ENCODE peak calls at places on chromosomes 6 and 20, in nine cellular contexts. One of them, this sample, is unnamed.

GRCh38 chr6:74439412-74439811 is 743.4 kb downstream of the CD109 start:
- DNase-seq in endothelial cell of umbilical vein: no peak
- DNase-seq in small intestine: no peak
- DNase-seq in tibial nerve: no peak
- DNase-seq in uterus: no peak
- DNase-seq in pancreas: no peak
- DNase-seq in CD8-positive, alpha-beta T cell: no peak
- DNase-seq in IMR-90: no peak
- DNase-seq in breast epithelium: no peak
- DNase-seq in this sample: no peak

GRCh38 chr6:143970827-143971226 is 37.2 kb downstream of the PLAGL1 start:
- DNase-seq in endothelial cell of umbilical vein: no peak
- DNase-seq in small intestine: no peak
- DNase-seq in tibial nerve: peak
- DNase-seq in uterus: no peak
- DNase-seq in pancreas: no peak
- DNase-seq in CD8-positive, alpha-beta T cell: no peak
- DNase-seq in IMR-90: no peak
- DNase-seq in breast epithelium: no peak
- DNase-seq in this sample: no peak

GRCh38 chr6:2055914-2056313 is 189.5 kb downstream of the GMDS start:
- DNase-seq in endothelial cell of umbilical vein: no peak
- DNase-seq in small intestine: no peak
- DNase-seq in tibial nerve: no peak
- DNase-seq in uterus: no peak
- DNase-seq in pancreas: no peak
- DNase-seq in CD8-positive, alpha-beta T cell: no peak
- DNase-seq in IMR-90: peak
- DNase-seq in breast epithelium: no peak
- DNase-seq in this sample: no peak

GRCh38 chr6:169074551-169074950 is 179.1 kb downstream of the THBS2 start:
- DNase-seq in endothelial cell of umbilical vein: no peak
- DNase-seq in small intestine: no peak
- DNase-seq in tibial nerve: no peak
- DNase-seq in uterus: no peak
- DNase-seq in pancreas: no peak
- DNase-seq in CD8-positive, alpha-beta T cell: no peak
- DNase-seq in IMR-90: peak
- DNase-seq in breast epithelium: no peak
- DNase-seq in this sample: no peak

GRCh38 chr6:19866900-19867627 is 29.9 kb downstream of the ID4 start:
- DNase-seq in endothelial cell of umbilical vein: no peak
- DNase-seq in small intestine: peak
- DNase-seq in tibial nerve: no peak
- DNase-seq in uterus: no peak
- DNase-seq in pancreas: no peak
- DNase-seq in CD8-positive, alpha-beta T cell: no peak
- DNase-seq in IMR-90: peak
- DNase-seq in breast epithelium: no peak
- DNase-seq in this sample: peak

GRCh38 chr6:43639984-43640800 is 4.6 kb downstream of the MAD2L1BP start:
- DNase-seq in endothelial cell of umbilical vein: no peak
- DNase-seq in small intestine: no peak
- DNase-seq in tibial nerve: no peak
- DNase-seq in uterus: no peak
- DNase-seq in pancreas: no peak
- DNase-seq in CD8-positive, alpha-beta T cell: no peak
- DNase-seq in IMR-90: no peak
- DNase-seq in breast epithelium: no peak
- DNase-seq in this sample: peak

GRCh38 chr20:63889241-63890200 is 5.4 kb upstream of the DNAJC5 start:
- DNase-seq in endothelial cell of umbilical vein: no peak
- DNase-seq in small intestine: peak
- DNase-seq in tibial nerve: no peak
- DNase-seq in uterus: no peak
- DNase-seq in pancreas: no peak
- DNase-seq in CD8-positive, alpha-beta T cell: no peak
- DNase-seq in IMR-90: peak
- DNase-seq in breast epithelium: no peak
- DNase-seq in this sample: peak

GRCh38 chr20:63396300-63396699 is 35.2 kb upstream of the CHRNA4 start:
- DNase-seq in endothelial cell of umbilical vein: no peak
- DNase-seq in small intestine: no peak
- DNase-seq in tibial nerve: no peak
- DNase-seq in uterus: no peak
- DNase-seq in pancreas: peak
- DNase-seq in CD8-positive, alpha-beta T cell: no peak
- DNase-seq in IMR-90: no peak
- DNase-seq in breast epithelium: no peak
- DNase-seq in this sample: no peak

GRCh38 chr6:98672681-98673475 is 161.5 kb upstream of the POU3F2 start:
- DNase-seq in endothelial cell of umbilical vein: no peak
- DNase-seq in small intestine: no peak
- DNase-seq in tibial nerve: no peak
- DNase-seq in uterus: no peak
- DNase-seq in pancreas: no peak
- DNase-seq in CD8-positive, alpha-beta T cell: no peak
- DNase-seq in IMR-90: no peak
- DNase-seq in breast epithelium: no peak
- DNase-seq in this sample: no peak

DNA sequence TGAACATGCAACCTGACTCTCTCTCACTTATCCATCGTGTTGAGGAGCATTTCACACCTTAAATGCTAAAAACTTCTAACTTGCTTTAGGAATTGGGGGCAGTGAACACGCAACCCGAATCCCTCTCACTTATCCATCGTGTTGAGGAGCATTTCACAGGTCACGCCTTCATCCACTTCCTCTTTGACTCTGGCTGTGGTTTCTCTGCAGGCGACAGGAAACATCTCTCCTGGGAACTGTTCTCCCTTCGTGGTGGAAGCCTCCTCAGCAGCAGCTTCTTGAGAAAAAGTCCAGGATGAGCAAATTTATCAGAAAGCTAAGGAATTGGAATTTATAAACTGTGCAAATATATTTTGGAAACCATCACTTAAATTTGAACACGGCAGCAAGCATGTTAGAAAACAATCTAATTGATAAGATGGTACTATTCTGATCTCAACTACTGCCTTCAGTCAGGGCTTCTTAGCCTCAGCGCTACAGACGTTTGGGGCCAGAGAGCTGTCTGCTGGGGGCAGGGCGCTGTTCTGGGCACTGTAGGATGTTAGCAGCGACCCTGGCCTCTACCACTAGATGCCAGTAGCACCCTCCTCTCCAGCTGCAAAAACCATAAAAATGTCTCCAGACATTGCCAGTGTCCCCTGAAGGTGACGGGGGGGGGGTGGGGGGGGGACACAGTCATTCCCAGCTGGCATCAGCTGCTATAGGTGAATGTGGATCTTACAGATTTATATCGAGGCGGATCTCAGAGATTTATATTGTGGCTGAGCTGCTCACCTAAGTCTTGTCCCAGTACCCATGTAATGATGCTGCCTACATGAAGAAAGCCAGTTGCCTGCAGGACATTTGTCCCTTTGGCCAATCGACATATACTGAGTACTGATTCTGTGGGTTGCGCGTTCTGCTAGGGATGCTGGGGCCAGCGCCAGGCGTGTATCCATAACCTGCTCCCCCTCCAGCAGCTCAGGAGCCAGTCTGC is 26.2 kb downstream of the CTCFL start:
- DNase-seq in endothelial cell of umbilical vein: no peak
- DNase-seq in small intestine: no peak
- DNase-seq in tibial nerve: no peak
- DNase-seq in uterus: no peak
- DNase-seq in pancreas: no peak
- DNase-seq in CD8-positive, alpha-beta T cell: no peak
- DNase-seq in IMR-90: peak
- DNase-seq in breast epithelium: no peak
- DNase-seq in this sample: no peak
- H3K27ac ChIP-seq in endothelial cell of umbilical vein: no peak
- H3K27ac ChIP-seq in small intestine: no peak
- H3K27ac ChIP-seq in tibial nerve: no peak
- H3K27ac ChIP-seq in uterus: no peak
- H3K27ac ChIP-seq in pancreas: no peak
- H3K27ac ChIP-seq in CD8-positive, alpha-beta T cell: no peak
- H3K27ac ChIP-seq in IMR-90: no peak
- H3K27ac ChIP-seq in breast epithelium: no peak
- H3K27ac ChIP-seq in this sample: no peak

DNA sequence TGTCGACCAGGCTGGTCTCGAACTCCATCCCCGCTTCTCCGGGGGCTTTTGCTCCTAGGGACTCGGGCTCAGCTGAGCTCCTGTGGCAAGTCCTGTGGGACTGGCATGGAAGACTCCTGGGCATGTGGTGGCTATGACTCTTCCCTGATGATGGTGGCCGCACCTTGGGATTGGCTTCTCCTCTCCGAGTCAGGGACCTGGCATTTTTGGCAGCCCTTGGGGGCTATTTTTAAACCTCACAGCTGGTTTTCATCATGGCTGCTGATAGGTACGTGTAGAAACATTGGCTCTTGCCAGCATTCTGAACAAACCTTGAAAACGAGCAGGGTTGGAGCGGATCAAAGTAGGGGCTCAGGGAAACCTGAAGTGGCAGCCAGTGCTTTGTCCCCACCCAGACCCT is 54.1 kb downstream of the RBM38 start:
- DNase-seq in endothelial cell of umbilical vein: no peak
- DNase-seq in small intestine: no peak
- DNase-seq in tibial nerve: no peak
- DNase-seq in uterus: peak
- DNase-seq in pancreas: no peak
- DNase-seq in CD8-positive, alpha-beta T cell: no peak
- DNase-seq in IMR-90: peak
- DNase-seq in breast epithelium: no peak
- DNase-seq in this sample: no peak
- H3K27ac ChIP-seq in endothelial cell of umbilical vein: no peak
- H3K27ac ChIP-seq in small intestine: no peak
- H3K27ac ChIP-seq in tibial nerve: no peak
- H3K27ac ChIP-seq in uterus: peak
- H3K27ac ChIP-seq in pancreas: no peak
- H3K27ac ChIP-seq in CD8-positive, alpha-beta T cell: no peak
- H3K27ac ChIP-seq in IMR-90: no peak
- H3K27ac ChIP-seq in breast epithelium: no peak
- H3K27ac ChIP-seq in this sample: no peak

DNA sequence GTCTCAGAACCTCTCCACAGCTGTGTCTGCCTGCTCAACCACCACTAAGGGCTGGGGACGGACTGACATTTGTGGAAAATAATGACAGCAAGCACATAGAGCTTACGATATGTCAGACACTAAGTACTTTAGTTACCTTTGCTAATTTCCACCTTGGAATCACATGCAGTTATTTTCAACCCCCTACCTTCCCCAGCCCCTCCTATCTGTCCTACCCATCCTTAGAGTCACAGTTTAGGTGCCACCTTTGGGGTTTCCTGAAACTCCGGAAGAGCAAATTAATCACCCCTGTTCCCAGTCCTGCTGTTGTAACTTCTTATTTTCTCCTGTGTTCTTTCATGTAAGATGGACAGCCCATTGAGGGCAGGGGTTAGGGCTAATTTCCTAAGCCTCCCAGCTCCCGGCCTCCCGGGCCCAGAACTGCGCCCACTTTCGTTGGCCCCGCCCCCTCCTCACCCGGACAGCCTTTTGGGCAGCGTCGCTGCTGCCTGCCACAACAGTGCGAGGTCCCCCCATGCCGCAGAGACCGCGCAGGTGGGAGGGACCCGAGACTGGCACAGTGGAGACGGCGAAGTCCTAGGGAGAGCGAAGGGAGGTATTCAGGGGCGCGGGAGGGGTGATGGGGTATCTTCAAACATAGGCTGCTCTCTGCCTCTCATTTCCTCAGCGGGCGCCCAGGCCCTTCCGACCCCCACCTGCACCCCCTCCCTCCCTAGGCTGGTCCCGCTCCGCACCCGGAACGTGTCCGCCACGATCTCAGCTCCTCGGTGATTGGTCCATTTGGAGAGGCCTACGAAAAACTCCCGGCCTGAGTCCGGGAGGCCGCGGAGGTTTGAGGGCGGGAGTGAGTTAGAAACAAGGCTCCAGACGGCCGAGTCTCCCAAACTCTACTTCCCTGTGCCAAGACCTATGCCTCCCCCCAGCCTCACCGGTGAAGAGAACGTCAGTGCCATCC is 1.1 kb downstream of the DDAH2 start:
- DNase-seq in endothelial cell of umbilical vein: no peak
- DNase-seq in small intestine: no peak
- DNase-seq in tibial nerve: no peak
- DNase-seq in uterus: peak
- DNase-seq in pancreas: no peak
- DNase-seq in CD8-positive, alpha-beta T cell: no peak
- DNase-seq in IMR-90: no peak
- DNase-seq in breast epithelium: no peak
- DNase-seq in this sample: no peak
- H3K27ac ChIP-seq in endothelial cell of umbilical vein: no peak
- H3K27ac ChIP-seq in small intestine: no peak
- H3K27ac ChIP-seq in tibial nerve: peak
- H3K27ac ChIP-seq in uterus: peak
- H3K27ac ChIP-seq in pancreas: no peak
- H3K27ac ChIP-seq in CD8-positive, alpha-beta T cell: no peak
- H3K27ac ChIP-seq in IMR-90: no peak
- H3K27ac ChIP-seq in breast epithelium: peak
- H3K27ac ChIP-seq in this sample: no peak

GRCh38 chr20:53718622-53719021 is 125.0 kb upstream of the ZNF217 start:
- DNase-seq in endothelial cell of umbilical vein: no peak
- DNase-seq in small intestine: no peak
- DNase-seq in tibial nerve: no peak
- DNase-seq in uterus: no peak
- DNase-seq in pancreas: no peak
- DNase-seq in CD8-positive, alpha-beta T cell: no peak
- DNase-seq in IMR-90: no peak
- DNase-seq in breast epithelium: no peak
- DNase-seq in this sample: no peak

GRCh38 chr20:53723621-53724020 is 130.0 kb upstream of the ZNF217 start:
- DNase-seq in endothelial cell of umbilical vein: peak
- DNase-seq in small intestine: no peak
- DNase-seq in tibial nerve: no peak
- DNase-seq in uterus: no peak
- DNase-seq in pancreas: no peak
- DNase-seq in CD8-positive, alpha-beta T cell: no peak
- DNase-seq in IMR-90: no peak
- DNase-seq in breast epithelium: no peak
- DNase-seq in this sample: no peak

GRCh38 chr20:53722515-53723036 is 128.9 kb upstream of the ZNF217 start:
- DNase-seq in endothelial cell of umbilical vein: no peak
- DNase-seq in small intestine: no peak
- DNase-seq in tibial nerve: no peak
- DNase-seq in uterus: no peak
- DNase-seq in pancreas: no peak
- DNase-seq in CD8-positive, alpha-beta T cell: no peak
- DNase-seq in IMR-90: no peak
- DNase-seq in breast epithelium: no peak
- DNase-seq in this sample: no peak

GRCh38 chr20:53725575-53725970 is 131.9 kb upstream of the ZNF217 start:
- DNase-seq in endothelial cell of umbilical vein: no peak
- DNase-seq in small intestine: no peak
- DNase-seq in tibial nerve: no peak
- DNase-seq in uterus: no peak
- DNase-seq in pancreas: no peak
- DNase-seq in CD8-positive, alpha-beta T cell: no peak
- DNase-seq in IMR-90: no peak
- DNase-seq in breast epithelium: no peak
- DNase-seq in this sample: no peak

DNA sequence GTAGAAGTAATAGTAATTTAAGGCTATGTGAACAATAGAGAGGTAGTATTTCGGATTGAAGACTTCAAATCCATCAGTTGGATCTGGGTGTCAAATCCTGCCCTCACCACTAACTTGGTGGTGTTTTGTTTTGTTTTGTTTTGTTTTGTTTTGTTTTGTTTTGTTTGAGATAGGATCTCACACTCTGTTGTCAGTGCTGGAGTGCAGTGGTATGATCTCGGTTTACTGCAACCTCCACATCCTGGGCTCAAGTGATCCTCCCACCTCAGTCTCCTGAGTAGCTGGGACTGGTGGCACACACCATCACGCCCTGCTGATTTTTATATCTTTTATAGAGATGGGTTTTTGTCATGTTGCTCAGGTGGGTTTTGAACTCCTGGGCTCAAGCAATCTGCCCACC is 129.4 kb upstream of the ZNF217 start:
- DNase-seq in endothelial cell of umbilical vein: no peak
- DNase-seq in small intestine: no peak
- DNase-seq in tibial nerve: no peak
- DNase-seq in uterus: no peak
- DNase-seq in pancreas: no peak
- DNase-seq in CD8-positive, alpha-beta T cell: no peak
- DNase-seq in IMR-90: no peak
- DNase-seq in breast epithelium: no peak
- DNase-seq in this sample: no peak
- H3K27ac ChIP-seq in endothelial cell of umbilical vein: no peak
- H3K27ac ChIP-seq in small intestine: no peak
- H3K27ac ChIP-seq in tibial nerve: no peak
- H3K27ac ChIP-seq in uterus: no peak
- H3K27ac ChIP-seq in pancreas: no peak
- H3K27ac ChIP-seq in CD8-positive, alpha-beta T cell: no peak
- H3K27ac ChIP-seq in IMR-90: no peak
- H3K27ac ChIP-seq in breast epithelium: no peak
- H3K27ac ChIP-seq in this sample: no peak